ENCODE peak calls at places on chromosome 15, in ten cellular contexts. O is HCT116; E is spleen; N is CD8-positive, alpha-beta T cell; S is HepG2; I is mammary epithelial cell; M is upper lobe of right lung; B is thyroid gland; V is lower lobe of right lung; H is astrocyte. L is an unnamed sample.

GRCh38 chr15:32884136-32884535 is 166.3 kb downstream of the GREM1 start:
- DNase-seq in O (no peak), E (no peak), N (no peak), S (no peak), I (no peak), M (no peak), B (peak; percentile 22), V (no peak), H (no peak), L (no peak)

GRCh38 chr15:32872606-32873291 is 154.9 kb downstream of the GREM1 start:
- DNase-seq in O (no peak), E (no peak), N (no peak), S (no peak), I (no peak), M (no peak), B (no peak), V (no peak), H (peak; percentile 71), L (no peak)

GRCh38 chr15:61598655-61599054 is 369.6 kb upstream of the RORA start:
- DNase-seq in O (no peak), E (no peak), N (no peak), S (no peak), I (no peak), M (no peak), B (peak; percentile 51), V (no peak), H (no peak), L (no peak)

GRCh38 chr15:98439523-98439942 is 208.8 kb upstream of the IGF1R start:
- DNase-seq in O (no peak), E (no peak), N (no peak), S (no peak), I (no peak), M (no peak), B (no peak), V (no peak), H (no peak), L (no peak)

GRCh38 chr15:82677720-82678323 is 30.7 kb upstream of the CPEB1 start:
- DNase-seq in O (no peak), E (no peak), N (no peak), S (no peak), I (no peak), M (peak; percentile 22), B (no peak), V (no peak), H (no peak), L (no peak)

GRCh38 chr15:39969002-39969394 is 35.1 kb downstream of the EIF2AK4 start:
- DNase-seq in O (no peak), E (no peak), N (no peak), S (no peak), I (no peak), M (no peak), B (no peak), V (no peak), H (no peak), L (no peak)

GRCh38 chr15:68553994-68554715 is 24.6 kb upstream of the CORO2B start:
- DNase-seq in O (peak; percentile 54), E (peak; percentile 71), N (peak; percentile 51), S (peak; percentile 61), I (peak; percentile 44), M (no peak), B (peak; percentile 79), V (no peak), H (no peak), L (peak; percentile 78)

GRCh38 chr15:63089260-63090043 is 32.2 kb upstream of the LACTB start:
- DNase-seq in O (no peak), E (no peak), N (no peak), S (peak; percentile 82), I (no peak), M (no peak), B (peak; percentile 65), V (no peak), H (peak; percentile 94), L (peak; percentile 27)

GRCh38 chr15:33584797-33585196 is 274.0 kb downstream of the RYR3 start:
- DNase-seq in O (no peak), E (no peak), N (no peak), S (no peak), I (peak; percentile 69), M (no peak), B (no peak), V (no peak), H (peak; percentile 82), L (no peak)

GRCh38 chr15:39204031-39204430 is 376.8 kb upstream of the THBS1 start:
- DNase-seq in O (no peak), E (no peak), N (no peak), S (no peak), I (no peak), M (no peak), B (no peak), V (no peak), H (no peak), L (no peak)

GRCh38 chr15:61682891-61683500 is 377.3 kb downstream of the VPS13C start:
- DNase-seq in O (no peak), E (no peak), N (no peak), S (no peak), I (no peak), M (no peak), B (no peak), V (no peak), H (no peak), L (no peak)

GRCh38 chr15:79977431-79977940 is 6.5 kb upstream of the BCL2A1 start:
- DNase-seq in O (no peak), E (peak; percentile 75), N (no peak), S (no peak), I (no peak), M (no peak), B (no peak), V (peak; percentile 51), H (no peak), L (no peak)

GRCh38 chr15:31516874-31517273 is 190.2 kb downstream of the KLF13 start:
- DNase-seq in O (no peak), E (no peak), N (no peak), S (no peak), I (no peak), M (no peak), B (no peak), V (no peak), H (no peak), L (no peak)
- TF ChIP-seq CTCF in O (no peak), E (no peak), N (no peak), S (no peak), I (no peak), M (no peak), B (no peak), V (no peak), H (no peak), L (no peak)

DNA sequence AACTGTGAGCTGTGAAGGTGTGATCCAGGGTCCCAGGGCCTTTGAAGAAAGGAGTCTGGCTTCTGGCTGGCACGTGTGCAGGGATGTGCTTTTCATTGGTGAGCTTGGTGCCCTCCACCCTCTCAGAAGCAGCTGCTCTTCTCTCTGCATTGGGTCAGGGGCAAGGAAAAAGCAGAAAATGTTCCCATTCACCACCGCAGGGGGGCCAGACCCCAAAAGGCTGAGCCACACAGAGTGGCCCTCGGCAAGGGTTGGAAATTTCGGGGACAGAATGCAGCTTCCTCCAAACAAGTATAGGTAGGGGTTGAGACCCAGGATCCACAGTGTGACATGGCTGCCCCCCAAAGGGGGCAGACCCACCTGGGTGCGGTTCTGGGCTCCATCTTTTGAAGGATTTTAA is 2.5 kb downstream of the CSK start:
- DNase-seq in O (no peak), E (peak; percentile 63), N (no peak), S (no peak), I (no peak), M (no peak), B (no peak), V (no peak), H (no peak), L (no peak)
- H3K4me1 ChIP-seq in O (peaks cover 47% of the 10 kb centered on the region), E (peaks cover 78% of the 10 kb centered on the region), N (peaks cover 68% of the 10 kb centered on the region), S (peaks cover 69% of the 10 kb centered on the region), I (peaks cover 55% of the 10 kb centered on the region), M (peaks cover 79% of the 10 kb centered on the region), B (peaks cover 54% of the 10 kb centered on the region), V (peaks cover 87% of the 10 kb centered on the region), H (peaks cover 53% of the 10 kb centered on the region), L (peaks cover 70% of the 10 kb centered on the region)

GRCh38 chr15:57606816-57607215 is 15.1 kb downstream of the MYZAP start:
- DNase-seq in O (no peak), E (no peak), N (no peak), S (no peak), I (no peak), M (no peak), B (no peak), V (no peak), H (no peak), L (no peak)

GRCh38 chr15:57610130-57610529 is 18.4 kb downstream of the MYZAP start:
- DNase-seq in O (peak; percentile 36), E (no peak), N (no peak), S (no peak), I (peak; percentile 32), M (no peak), B (peak; percentile 93), V (no peak), H (peak; percentile 44), L (peak; percentile 10)

GRCh38 chr15:57606048-57606447 is 14.3 kb downstream of the MYZAP start:
- DNase-seq in O (no peak), E (no peak), N (no peak), S (no peak), I (no peak), M (no peak), B (no peak), V (no peak), H (no peak), L (no peak)

GRCh38 chr15:57605491-57605890 is 13.8 kb downstream of the MYZAP start:
- DNase-seq in O (no peak), E (no peak), N (no peak), S (no peak), I (no peak), M (no peak), B (no peak), V (no peak), H (no peak), L (no peak)

GRCh38 chr15:57607570-57608000 is 15.9 kb downstream of the MYZAP start:
- DNase-seq in O (peak; percentile 91), E (no peak), N (no peak), S (peak; percentile 23), I (peak; percentile 75), M (peak; percentile 78), B (no peak), V (peak; percentile 70), H (peak; percentile 17), L (no peak)
- TF ChIP-seq CTCF in O (peak; percentile 24), E (no peak), N (no peak), S (no peak), I (no peak), M (no peak), B (no peak), V (no peak), H (no peak), L (no peak)

GRCh38 chr15:65059369-65059750 is 8.4 kb downstream of the RASL12 start:
- DNase-seq in O (no peak), E (peak; percentile 41), N (no peak), S (no peak), I (no peak), M (no peak), B (no peak), V (no peak), H (no peak), L (no peak)
- H3K4me1 ChIP-seq in O (peaks cover 39% of the 10 kb centered on the region), E (no peaks in the 10 kb centered on the region), N (no peaks in the 10 kb centered on the region), S (peaks cover 87% of the 10 kb centered on the region), I (peaks cover 8% of the 10 kb centered on the region), M (peaks cover 18% of the 10 kb centered on the region), B (no peaks in the 10 kb centered on the region), V (peaks cover 33% of the 10 kb centered on the region), H (peaks cover 14% of the 10 kb centered on the region), L (no peaks in the 10 kb centered on the region)

GRCh38 chr15:48667701-48668100 is 22.2 kb upstream of the FBN1 start:
- DNase-seq in O (no peak), E (no peak), N (no peak), S (no peak), I (no peak), M (no peak), B (no peak), V (no peak), H (peak; percentile 66), L (no peak)
- TF ChIP-seq CTCF in O (no peak), E (no peak), N (no peak), S (no peak), I (no peak), M (no peak), B (no peak), V (no peak), H (no peak), L (no peak)

L was measured in A673.